ENCODE peak calls at places on chromosomes 6 and 20, in six cellular contexts. E is HTR-8/SVneo; U is Calu3; J is anterior cingulate cortex; R is CD8-positive, alpha-beta memory T cell; G is foreskin fibroblast. K is an unnamed sample.

GRCh38 chr6:36769161-36769675 is 70.0 kb downstream of the CPNE5 start:
- DNase-seq in U (peak), J (no peak), E (no peak), R (no peak), G (peak), K (no peak)

GRCh38 chr6:15952231-15953151 is 176.4 kb upstream of the MYLIP start:
- DNase-seq in R (no peak), J (no peak), G (peak), E (no peak), U (no peak), K (no peak)

GRCh38 chr20:39152126-39152525 is 190.0 kb downstream of the DHX35 start:
- DNase-seq in U (no peak), G (no peak), J (no peak), R (no peak), E (no peak), K (no peak)

GRCh38 chr20:2840138-2840966 is at the start of the genes PCED1A and VPS16:
- DNase-seq in J (peak), R (peak), U (peak), E (peak), G (peak), K (peak)

GRCh38 chr20:24393903-24394302 is 75.5 kb upstream of the SYNDIG1 start:
- DNase-seq in U (no peak), E (no peak), G (no peak), J (no peak), R (no peak), K (no peak)

GRCh38 chr20:8633366-8633765 is 435.5 kb upstream of the PLCB4 start:
- DNase-seq in R (no peak), J (no peak), U (no peak), E (no peak), G (peak), K (no peak)

GRCh38 chr20:3815703-3816315 is 4.5 kb upstream of the AP5S1 start:
- DNase-seq in U (no peak), R (peak), E (no peak), G (no peak), J (no peak), K (no peak)

GRCh38 chr20:47544240-47544639 is 42.6 kb downstream of the NCOA3 start:
- DNase-seq in R (no peak), U (no peak), G (peak), E (no peak), J (no peak), K (no peak)

GRCh38 chr6:159716247-159717086 is 10.8 kb upstream of the WTAP start:
- DNase-seq in E (no peak), U (no peak), G (peak), R (no peak), J (no peak), K (peak)

GRCh38 chr6:7153807-7154206 is 46.0 kb downstream of the RREB1 start:
- DNase-seq in U (no peak), E (no peak), J (no peak), R (no peak), G (no peak), K (no peak)

GRCh38 chr6:152263582-152263981 is 373.6 kb downstream of the SYNE1 start:
- DNase-seq in U (no peak), G (no peak), R (no peak), J (no peak), E (no peak), K (no peak)

GRCh38 chr20:46330072-46330763 is 21.9 kb upstream of the CDH22 start:
- DNase-seq in G (no peak), E (no peak), U (no peak), R (no peak), J (no peak), K (no peak)

GRCh38 chr6:112269979-112270378 is 15.6 kb upstream of the LAMA4 start:
- DNase-seq in E (no peak), U (no peak), J (no peak), R (no peak), G (no peak), K (no peak)

GRCh38 chr6:20708367-20709124 is 174.3 kb downstream of the CDKAL1 start:
- DNase-seq in G (no peak), R (no peak), E (no peak), J (no peak), U (no peak), K (no peak)

GRCh38 chr20:36217226-36217625 is 19.1 kb upstream of the AAR2 start:
- DNase-seq in R (no peak), E (no peak), G (no peak), U (peak), J (no peak), K (no peak)

GRCh38 chr6:83707829-83708545 is 914 bp downstream of the SNAP91 start:
- DNase-seq in G (peak), U (no peak), J (peak), E (peak), R (no peak), K (peak)

GRCh38 chr20:57229490-57229889 is 37.0 kb downstream of the BMP7 start:
- DNase-seq in G (no peak), J (no peak), R (no peak), U (no peak), E (no peak), K (no peak)

GRCh38 chr6:151443449-151443848 is 8.5 kb downstream of the RMND1 start:
- DNase-seq in U (no peak), E (no peak), R (no peak), J (no peak), G (peak), K (no peak)